ENCODE peak calls at places on chromosomes 12 and 14, in four cellular contexts. E is T-helper 1 cell, G is CD14-positive monocyte, F is NCI-H226. K is an unnamed sample.

GRCh38 chr12:45209784-45210183 is 6.1 kb upstream of the ANO6 start:
- DNase-seq in G (no peak), E (no peak), F (no peak), K (no peak)

GRCh38 chr12:76037130-76038105 is 5.8 kb upstream of the PHLDA1 start:
- DNase-seq in G (no peak), F (peak; percentile 65), E (peak; percentile 72), K (no peak)

GRCh38 chr14:94538070-94538740 is 23.0 kb upstream of the SERPINA4 start:
- DNase-seq in F (no peak), G (no peak), E (no peak), K (no peak)

GRCh38 chr12:123271182-123271491 is 519 bp downstream of the CDK2AP1 start:
- DNase-seq in F (peak; percentile 48), G (peak; percentile 58), E (peak; percentile 64), K (peak; percentile 64)

GRCh38 chr14:74792249-74793039 is 29.3 kb downstream of the YLPM1 start:
- DNase-seq in G (no peak), E (peak; percentile 53), F (no peak), K (no peak)

GRCh38 chr12:62724947-62725447 is 210.0 kb downstream of the PPM1H start:
- DNase-seq in E (no peak), G (no peak), F (peak; percentile 100), K (no peak)

GRCh38 chr14:35557221-35557747 is 23.3 kb downstream of the INSM2 start:
- DNase-seq in E (no peak), G (no peak), F (no peak), K (no peak)

GRCh38 chr12:116959845-116960514 is 49.2 kb downstream of the FBXW8 start:
- DNase-seq in F (no peak), E (peak; percentile 88), G (no peak), K (peak; percentile 10)

K was measured in activated T-helper 9 cell treated with anti-CD3 and anti-CD28 coated beads, Interleukin-2, amount 50 U/mL, for 16 hours.